ENCODE peak calls at places on chromosomes 1 and 21, in four cellular contexts. S, A, N and K are unnamed samples. For H3K4me1, the result is how much of the 10 kb centered on the place peaks cover.

GRCh38 chr1:118986291-118986838 is 1.8 kb downstream of the TBX15 start:
- DNase-seq in S (no peak), A (no peak), N (peak), K (no peak)

GRCh38 chr21:29633766-29634165 is 306.0 kb downstream of the GRIK1 start:
- DNase-seq in S (no peak), A (no peak), N (no peak), K (no peak)

GRCh38 chr1:229363723-229364122 is 20.9 kb upstream of the CCSAP start:
- DNase-seq in S (no peak), A (no peak), N (no peak), K (no peak)

GRCh38 chr1:74368335-74368734 is 133.1 kb downstream of the TNNI3K start:
- DNase-seq in S (no peak), A (no peak), N (no peak), K (no peak)

GRCh38 chr1:3610823-3611169 is 512 bp downstream of the MEGF6 start:
- DNase-seq in S (no peak), A (no peak), N (no peak), K (no peak)

GRCh38 chr1:182968846-182969734 is 16.1 kb upstream of the SHCBP1L start:
- DNase-seq in S (no peak), A (no peak), N (no peak), K (no peak)

GRCh38 chr1:194233069-194233468 is 1046.7 kb upstream of the B3GALT2 start:
- DNase-seq in S (no peak), A (no peak), N (no peak), K (no peak)

GRCh38 chr1:93665015-93665414 is 16.6 kb downstream of the BCAR3 start:
- DNase-seq in S (no peak), A (no peak), N (no peak), K (no peak)

GRCh38 chr1:246382589-246382988 is 124.5 kb downstream of the SMYD3 start:
- DNase-seq in S (no peak), A (no peak), N (no peak), K (no peak)

GRCh38 chr21:45406801-45407628 is 2.0 kb downstream of the COL18A1 start:
- DNase-seq in S (peak), A (peak), N (peak), K (peak)

GRCh38 chr1:199302554-199302953 is 663.7 kb downstream of the PTPRC start:
- DNase-seq in S (no peak), A (no peak), N (no peak), K (no peak)
- H3K27ac ChIP-seq in S (no peak), A (no peak), N (no peak), K (no peak)

DNA sequence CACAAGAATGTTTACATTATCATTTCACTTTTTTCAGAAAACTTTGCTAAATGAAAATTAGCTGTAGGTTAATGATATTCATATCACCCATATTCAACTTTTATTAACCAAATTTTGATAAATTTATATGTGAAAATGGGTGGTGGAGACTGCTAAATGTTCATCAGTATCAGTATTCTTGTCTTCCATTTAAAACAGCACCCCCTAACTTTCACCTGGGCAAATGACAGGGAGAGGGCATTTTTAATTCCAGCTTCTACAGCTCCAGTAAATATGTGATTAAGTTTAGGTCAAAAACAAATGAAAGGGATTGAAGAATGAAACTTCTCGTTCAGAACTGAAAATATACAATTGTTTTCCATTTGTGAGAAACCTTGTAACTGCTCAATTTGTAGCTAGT is 722.2 kb downstream of the KCNT2 start:
- DNase-seq in S (no peak), A (no peak), N (no peak), K (no peak)
- TF ChIP-seq CTCF in S (no peak), A (no peak), N (peak), K (no peak)

GRCh38 chr21:26130249-26130896 is 40.2 kb downstream of the APP start:
- DNase-seq in S (no peak), A (no peak), N (no peak), K (no peak)
- H3K4me1 ChIP-seq in S (under half), A (under half), N (under half), K (half or more)

DNA sequence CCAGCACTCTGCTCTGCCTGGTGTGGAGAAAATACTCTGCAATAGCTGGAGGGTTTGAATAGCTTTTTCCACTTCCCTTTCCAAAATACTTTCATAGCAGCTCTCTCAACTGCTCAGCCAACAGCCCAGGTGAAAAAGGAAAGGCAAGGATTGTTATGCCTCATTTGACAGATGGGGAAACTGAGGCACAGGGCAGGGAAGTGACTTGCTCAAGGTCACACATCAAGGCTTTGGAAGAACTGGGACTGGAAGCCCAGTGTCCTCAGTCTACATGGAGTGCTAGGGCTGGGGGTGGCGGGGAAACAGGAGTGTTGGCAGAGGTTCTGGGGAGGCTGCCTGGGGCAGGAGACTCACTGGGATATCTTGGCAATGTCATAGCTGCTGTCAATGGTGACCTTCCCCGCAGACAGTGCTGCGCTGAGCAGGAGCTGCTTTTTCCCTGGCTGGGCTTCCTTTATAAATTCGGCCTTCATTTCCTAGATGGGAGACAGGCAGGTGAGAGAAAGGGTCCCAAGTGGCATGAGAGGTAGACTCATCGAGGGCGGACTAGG is 4.1 kb downstream of the CHI3L1 start:
- DNase-seq in S (no peak), A (no peak), N (no peak), K (no peak)
- H3K27ac ChIP-seq in S (no peak), A (no peak), N (no peak), K (no peak)

GRCh38 chr1:223466156-223466555 is 72.9 kb downstream of the CCDC185 start:
- DNase-seq in S (no peak), A (no peak), N (no peak), K (no peak)

GRCh38 chr1:223474804-223475203 is 81.6 kb downstream of the CCDC185 start:
- DNase-seq in S (no peak), A (no peak), N (no peak), K (no peak)

GRCh38 chr1:223471566-223471965 is 78.4 kb downstream of the CCDC185 start:
- DNase-seq in S (no peak), A (no peak), N (no peak), K (no peak)

GRCh38 chr1:223473576-223474344 is 80.5 kb downstream of the CCDC185 start:
- DNase-seq in S (no peak), A (no peak), N (no peak), K (no peak)

GRCh38 chr1:223472057-223472456 is 78.8 kb downstream of the CCDC185 start:
- DNase-seq in S (no peak), A (no peak), N (no peak), K (no peak)
- TF ChIP-seq CTCF in S (no peak), A (no peak), N (no peak), K (no peak)

GRCh38 chr1:212970085-212970484 is 19.7 kb downstream of the VASH2 start:
- DNase-seq in S (no peak), A (no peak), N (no peak), K (no peak)

GRCh38 chr1:212971312-212971711 is 21.0 kb downstream of the VASH2 start:
- DNase-seq in S (no peak), A (no peak), N (no peak), K (no peak)

GRCh38 chr1:212967767-212968166 is 17.4 kb downstream of the VASH2 start:
- DNase-seq in S (no peak), A (no peak), N (peak), K (no peak)

GRCh38 chr1:212966619-212967018 is 16.3 kb downstream of the VASH2 start:
- DNase-seq in S (no peak), A (no peak), N (no peak), K (no peak)

GRCh38 chr1:212968385-212968863 is 18.1 kb downstream of the VASH2 start:
- DNase-seq in S (no peak), A (no peak), N (no peak), K (no peak)
- H3K4me1 ChIP-seq in S (under half), A (under half), N (under half), K (under half)

DNA sequence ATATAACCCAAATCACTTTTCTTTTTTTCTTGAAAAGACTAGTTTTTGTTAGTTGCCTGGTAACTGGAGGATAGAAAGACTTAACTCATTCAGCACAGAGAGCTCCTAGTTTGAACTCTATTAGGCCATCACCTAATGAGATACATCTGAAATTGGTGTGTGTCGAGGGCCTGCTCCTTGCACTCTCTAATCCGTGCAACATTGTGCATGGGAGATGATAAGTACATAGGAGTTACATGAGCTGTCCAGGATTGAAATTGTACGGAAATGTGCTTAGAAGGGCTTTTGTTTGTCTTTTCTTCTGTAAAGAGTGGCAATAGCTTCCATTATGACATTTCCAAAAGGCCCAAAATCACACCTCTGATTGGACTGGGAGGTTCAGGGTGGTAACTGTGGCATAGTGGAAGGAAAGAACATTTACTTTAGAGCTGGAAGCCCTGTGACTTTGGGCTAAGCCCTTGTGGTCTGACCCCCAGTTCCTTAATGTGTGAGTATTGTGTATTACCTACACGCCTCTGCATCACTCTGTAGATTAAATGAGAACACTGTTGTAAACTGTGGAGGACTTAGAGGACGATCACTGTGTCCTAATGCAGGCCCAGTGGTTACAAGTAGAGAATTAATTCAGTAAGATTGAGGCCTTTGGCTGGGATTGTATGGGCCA is 71.2 kb downstream of the FGGY start:
- DNase-seq in S (no peak), A (no peak), N (no peak), K (no peak)
- H3K27ac ChIP-seq in S (peak), A (peak), N (no peak), K (peak)

GRCh38 chr21:42299324-42300044 is 15.7 kb downstream of the TFF3 start:
- DNase-seq in S (no peak), A (no peak), N (no peak), K (peak)

GRCh38 chr21:42297372-42297771 is 17.8 kb downstream of the TFF3 start:
- DNase-seq in S (no peak), A (no peak), N (no peak), K (no peak)

GRCh38 chr21:42298657-42299056 is 16.6 kb downstream of the TFF3 start:
- DNase-seq in S (no peak), A (no peak), N (no peak), K (no peak)

GRCh38 chr21:42300045-42300583 is 15.1 kb downstream of the TFF3 start:
- DNase-seq in S (no peak), A (no peak), N (no peak), K (no peak)

DNA sequence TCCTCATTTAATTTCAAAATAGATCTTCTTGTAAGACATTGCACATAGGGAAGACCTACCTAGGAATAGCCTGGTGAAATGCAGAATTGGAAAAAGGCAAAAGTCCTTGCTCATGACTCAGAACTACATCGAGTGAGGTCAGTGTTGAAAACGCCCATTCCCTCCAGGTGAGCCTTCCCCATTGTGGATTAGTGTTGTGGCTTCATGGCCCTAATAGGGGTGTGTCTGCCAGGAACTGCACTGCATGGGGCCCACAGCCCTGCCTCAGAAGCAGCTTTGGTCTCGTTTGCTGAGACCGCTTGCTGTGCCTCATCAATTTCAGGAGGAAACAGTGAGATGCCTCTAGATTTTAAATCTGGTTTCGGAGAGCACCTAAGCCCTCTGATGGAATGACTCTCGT is 17.0 kb downstream of the TFF3 start:
- DNase-seq in S (no peak), A (no peak), N (no peak), K (no peak)
- TF ChIP-seq CTCF in S (no peak), A (no peak), N (no peak), K (no peak)

GRCh38 chr1:40899230-40899870 is 37.2 kb upstream of the CITED4 start:
- DNase-seq in S (no peak), A (peak), N (no peak), K (no peak)

GRCh38 chr1:40902634-40902897 is 40.4 kb upstream of the CITED4 start:
- DNase-seq in S (no peak), A (no peak), N (no peak), K (no peak)

GRCh38 chr1:40901886-40902633 is 39.9 kb upstream of the CITED4 start:
- DNase-seq in S (peak), A (no peak), N (no peak), K (peak)

GRCh38 chr1:40906781-40907400 is 44.7 kb upstream of the CITED4 start:
- DNase-seq in S (no peak), A (no peak), N (no peak), K (no peak)

GRCh38 chr1:40903106-40903505 is 40.9 kb upstream of the CITED4 start:
- DNase-seq in S (no peak), A (no peak), N (no peak), K (no peak)
- H3K4me1 ChIP-seq in S (under half), A (under half), N (under half), K (under half)